ENCODE peak calls at places on chromosomes 6 and 20, in ten cellular contexts. Y is Panc1; U is HCT116; B is spleen; M is right cardiac atrium; O is effector memory CD4-positive, alpha-beta T cell; A is fibroblast of lung; G is neural progenitor cell; R is transverse colon; V is psoas muscle. J is an unnamed sample.

GRCh38 chr20:62141397-62142251 is 1.6 kb downstream of the PSMA7 start:
- DNase-seq in M (peak), A (peak), Y (no peak), V (no peak), G (peak), B (no peak), O (no peak), R (no peak), U (no peak), J (peak)

GRCh38 chr6:49142422-49143151 is 320.5 kb downstream of the MMUT start:
- DNase-seq in U (no peak), R (no peak), V (no peak), M (no peak), Y (no peak), A (no peak), O (no peak), G (peak), B (no peak), J (peak)

GRCh38 chr6:78436335-78436734 is 431.0 kb upstream of the IRAK1BP1 start:
- DNase-seq in G (peak), R (no peak), B (no peak), V (no peak), O (no peak), M (no peak), A (peak), Y (no peak), U (peak), J (peak)

GRCh38 chr20:23227976-23228375 is 122.6 kb upstream of the NXT1 start:
- DNase-seq in R (no peak), O (no peak), Y (no peak), V (no peak), G (no peak), B (no peak), A (no peak), U (no peak), M (no peak), J (no peak)

GRCh38 chr6:83908813-83909212 is 49.3 kb downstream of the CYB5R4 start:
- DNase-seq in R (no peak), O (no peak), M (no peak), V (no peak), U (no peak), A (no peak), Y (no peak), G (no peak), B (no peak), J (no peak)

GRCh38 chr6:110221738-110222137 is 41.5 kb downstream of the CDC40 start:
- DNase-seq in B (no peak), V (no peak), G (no peak), O (no peak), R (no peak), Y (no peak), U (no peak), M (no peak), A (peak), J (no peak)

GRCh38 chr6:69398729-69399128 is 398.1 kb downstream of the LMBRD1 start:
- DNase-seq in U (no peak), A (peak), G (no peak), V (no peak), B (no peak), R (no peak), M (no peak), Y (no peak), O (no peak), J (no peak)

GRCh38 chr6:147322299-147323162 is 118.3 kb downstream of the STXBP5 start:
- DNase-seq in R (no peak), M (no peak), B (no peak), Y (no peak), O (no peak), V (no peak), U (no peak), G (no peak), A (peak), J (no peak)

GRCh38 chr6:37279366-37280134 is 21.6 kb upstream of the TMEM217 start:
- DNase-seq in O (no peak), A (peak), U (no peak), V (peak), Y (no peak), G (no peak), R (no peak), M (no peak), B (no peak), J (no peak)

GRCh38 chr6:134602123-134602522 is 284.2 kb upstream of the SGK1 start:
- DNase-seq in V (no peak), Y (no peak), M (no peak), B (no peak), R (no peak), G (no peak), A (no peak), O (no peak), U (no peak), J (no peak)

GRCh38 chr6:32401564-32401963 is 5.4 kb downstream of the BTNL2 start:
- DNase-seq in G (no peak), U (no peak), Y (no peak), R (no peak), M (no peak), V (no peak), O (no peak), A (no peak), B (no peak), J (no peak)

GRCh38 chr6:88641178-88641903 is 322.1 kb downstream of the RNGTT start:
- DNase-seq in G (no peak), V (no peak), B (no peak), O (no peak), Y (no peak), R (no peak), U (no peak), A (peak), M (no peak), J (no peak)

GRCh38 chr6:157550114-157550989 is 169.4 kb downstream of the ZDHHC14 start:
- DNase-seq in O (peak), U (no peak), M (no peak), G (no peak), V (no peak), R (no peak), B (no peak), A (no peak), Y (no peak), J (no peak)

GRCh38 chr20:38548356-38549083 is 32.5 kb upstream of the ADIG start:
- DNase-seq in M (no peak), V (no peak), O (no peak), A (no peak), Y (no peak), U (no peak), B (no peak), R (no peak), G (no peak), J (no peak)

GRCh38 chr6:74510878-74511277 is 695.0 kb downstream of the COL12A1 start:
- DNase-seq in U (no peak), G (no peak), R (no peak), O (no peak), Y (no peak), V (no peak), B (no peak), A (peak), M (no peak), J (no peak)

DNA sequence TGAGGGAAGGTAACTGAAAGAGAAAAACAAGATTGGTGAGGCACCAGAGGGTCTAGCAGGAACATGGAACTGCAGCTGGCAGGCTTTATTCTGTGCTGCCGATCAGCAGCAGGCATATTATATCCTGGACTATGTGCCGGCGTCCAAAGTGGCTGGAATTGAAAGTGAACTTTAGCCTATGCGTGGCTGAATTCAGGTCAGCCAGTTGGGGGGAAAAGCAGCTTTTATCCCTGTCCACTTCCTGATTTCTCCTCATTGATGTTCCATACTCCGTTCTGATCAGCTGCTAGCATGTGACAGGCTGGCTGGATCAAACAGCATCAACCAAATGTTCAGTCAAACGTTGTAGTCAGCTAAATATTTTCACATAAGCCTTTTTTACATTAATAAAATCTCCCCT is 99.0 kb downstream of the CAP2 start:
- DNase-seq in A (peak), B (no peak), M (no peak), U (no peak), G (no peak), Y (no peak), O (no peak), R (no peak), V (no peak), J (no peak)
- H3K4me3 ChIP-seq in A (no peak), B (no peak), M (no peak), U (no peak), G (no peak), Y (no peak), O (no peak), R (no peak), V (no peak), J (no peak)

GRCh38 chr20:40979247-40979646 is 49.4 kb upstream of the TOP1 start:
- DNase-seq in Y (no peak), A (no peak), O (no peak), G (no peak), V (no peak), M (no peak), B (no peak), R (no peak), U (no peak), J (no peak)

GRCh38 chr20:40978761-40979160 is 49.9 kb upstream of the TOP1 start:
- DNase-seq in V (no peak), M (no peak), G (no peak), B (no peak), A (no peak), R (no peak), Y (no peak), O (no peak), U (no peak), J (no peak)

GRCh38 chr20:40982415-40983145 is 46.0 kb upstream of the TOP1 start:
- DNase-seq in O (no peak), Y (no peak), B (no peak), M (no peak), U (no peak), A (no peak), G (no peak), V (no peak), R (no peak), J (no peak)

GRCh38 chr20:40980828-40981310 is 47.8 kb upstream of the TOP1 start:
- DNase-seq in Y (no peak), O (no peak), U (no peak), G (no peak), B (no peak), V (no peak), R (no peak), M (no peak), A (no peak), J (no peak)

GRCh38 chr20:40980106-40980827 is 48.4 kb upstream of the TOP1 start:
- DNase-seq in M (no peak), Y (no peak), O (no peak), V (no peak), A (peak), B (no peak), R (no peak), U (no peak), G (no peak), J (no peak)
- H3K4me3 ChIP-seq in M (no peak), Y (no peak), O (no peak), V (no peak), A (no peak), B (no peak), R (no peak), U (no peak), G (no peak), J (no peak)

GRCh38 chr20:35490736-35491181 is 35.4 kb downstream of the CEP250 start:
- DNase-seq in Y (no peak), A (no peak), O (peak), B (peak), V (no peak), R (peak), M (no peak), U (no peak), G (no peak), J (no peak)
- H3K4me3 ChIP-seq in Y (no peak), A (no peak), O (peak), B (peak), V (peak), R (peak), M (peak), U (no peak), G (no peak), J (no peak)

GRCh38 chr6:53112871-53113270 is 35.8 kb downstream of the GCM1 start:
- DNase-seq in O (no peak), A (no peak), M (no peak), V (no peak), U (no peak), G (no peak), Y (no peak), B (no peak), R (no peak), J (no peak)

GRCh38 chr6:53109612-53110011 is 39.0 kb downstream of the GCM1 start:
- DNase-seq in Y (no peak), V (no peak), B (no peak), U (no peak), M (no peak), R (no peak), O (no peak), A (no peak), G (no peak), J (no peak)

GRCh38 chr6:53112404-53112803 is 36.2 kb downstream of the GCM1 start:
- DNase-seq in Y (no peak), R (peak), G (no peak), A (no peak), U (no peak), B (no peak), O (no peak), M (no peak), V (no peak), J (no peak)

GRCh38 chr6:53113742-53114141 is 34.9 kb downstream of the GCM1 start:
- DNase-seq in O (no peak), A (no peak), G (no peak), R (no peak), Y (no peak), B (no peak), V (no peak), M (no peak), U (no peak), J (no peak)

DNA sequence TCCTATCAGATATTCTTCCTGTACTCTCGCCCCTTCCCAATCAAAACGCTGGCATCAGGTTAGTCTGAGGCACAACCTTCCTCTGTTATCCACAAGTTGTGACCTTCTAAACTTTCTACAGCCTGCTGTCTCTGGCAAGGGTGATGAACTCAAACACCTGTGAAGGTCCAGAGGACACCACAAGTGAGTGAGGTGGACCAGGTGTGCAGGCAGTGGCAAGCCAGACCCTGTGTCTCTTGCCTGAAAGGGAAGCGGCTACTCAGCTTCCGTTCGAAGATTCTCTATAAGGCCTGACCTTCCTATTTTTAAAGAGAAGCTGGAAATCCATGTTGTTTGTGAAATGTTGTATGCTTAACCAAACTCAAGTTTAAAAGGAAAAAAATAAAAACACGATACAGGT is 36.8 kb downstream of the GCM1 start:
- DNase-seq in G (no peak), R (no peak), B (no peak), Y (no peak), V (no peak), U (no peak), O (no peak), M (no peak), A (no peak), J (no peak)
- H3K4me3 ChIP-seq in G (no peak), R (no peak), B (no peak), Y (no peak), V (no peak), U (no peak), O (no peak), M (no peak), A (no peak), J (no peak)

DNA sequence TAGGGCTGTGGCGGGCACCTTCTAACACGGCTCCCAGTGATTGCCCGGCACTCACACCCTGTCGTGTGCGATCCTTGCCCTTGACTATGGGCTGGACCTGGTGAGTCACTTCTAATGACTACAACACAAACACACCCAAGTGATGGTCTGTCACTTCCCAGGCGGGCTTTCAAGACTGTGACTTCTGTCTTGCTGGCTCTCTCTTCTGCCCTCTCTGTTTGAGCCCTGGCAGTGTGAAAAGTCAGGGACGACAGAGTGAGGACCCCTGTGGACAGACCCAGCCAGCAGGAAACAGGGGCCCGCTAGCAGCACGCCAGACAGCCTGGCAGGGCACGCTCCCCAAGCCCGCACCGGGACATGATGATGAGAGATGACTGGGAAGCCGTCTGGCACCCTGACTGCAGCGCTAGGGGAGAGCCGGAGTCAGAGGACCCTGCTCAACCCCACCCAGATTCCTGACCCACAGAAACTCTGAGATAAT is 43.0 kb downstream of the KIF16B start:
- DNase-seq in U (peak), R (peak), G (no peak), Y (peak), V (no peak), B (no peak), A (peak), M (no peak), O (no peak), J (no peak)
- H3K4me3 ChIP-seq in U (peak), R (no peak), G (no peak), Y (peak), V (no peak), B (no peak), A (no peak), M (no peak), O (no peak), J (no peak)

GRCh38 chr6:99789767-99790166 is 183.1 kb downstream of the PRDM13 start:
- DNase-seq in A (no peak), U (no peak), O (no peak), G (no peak), M (no peak), V (no peak), R (no peak), B (no peak), Y (no peak), J (no peak)
- H3K4me3 ChIP-seq in A (no peak), U (no peak), O (no peak), G (no peak), M (no peak), V (no peak), R (no peak), B (no peak), Y (no peak), J (no peak)

GRCh38 chr6:16256781-16257180 is 18.4 kb downstream of the GMPR start:
- DNase-seq in B (no peak), U (no peak), M (no peak), Y (no peak), G (no peak), O (no peak), A (no peak), R (no peak), V (no peak), J (no peak)

GRCh38 chr6:16254535-16254934 is 16.1 kb downstream of the GMPR start:
- DNase-seq in Y (no peak), O (no peak), V (no peak), A (no peak), B (no peak), U (no peak), R (no peak), M (no peak), G (no peak), J (no peak)

GRCh38 chr6:16252696-16253299 is 14.4 kb downstream of the GMPR start:
- DNase-seq in A (no peak), B (no peak), G (no peak), M (no peak), U (no peak), V (no peak), Y (no peak), R (no peak), O (no peak), J (no peak)

GRCh38 chr6:16251706-16252105 is 13.3 kb downstream of the GMPR start:
- DNase-seq in R (no peak), G (no peak), Y (no peak), B (no peak), M (no peak), U (no peak), A (no peak), V (no peak), O (no peak), J (no peak)

DNA sequence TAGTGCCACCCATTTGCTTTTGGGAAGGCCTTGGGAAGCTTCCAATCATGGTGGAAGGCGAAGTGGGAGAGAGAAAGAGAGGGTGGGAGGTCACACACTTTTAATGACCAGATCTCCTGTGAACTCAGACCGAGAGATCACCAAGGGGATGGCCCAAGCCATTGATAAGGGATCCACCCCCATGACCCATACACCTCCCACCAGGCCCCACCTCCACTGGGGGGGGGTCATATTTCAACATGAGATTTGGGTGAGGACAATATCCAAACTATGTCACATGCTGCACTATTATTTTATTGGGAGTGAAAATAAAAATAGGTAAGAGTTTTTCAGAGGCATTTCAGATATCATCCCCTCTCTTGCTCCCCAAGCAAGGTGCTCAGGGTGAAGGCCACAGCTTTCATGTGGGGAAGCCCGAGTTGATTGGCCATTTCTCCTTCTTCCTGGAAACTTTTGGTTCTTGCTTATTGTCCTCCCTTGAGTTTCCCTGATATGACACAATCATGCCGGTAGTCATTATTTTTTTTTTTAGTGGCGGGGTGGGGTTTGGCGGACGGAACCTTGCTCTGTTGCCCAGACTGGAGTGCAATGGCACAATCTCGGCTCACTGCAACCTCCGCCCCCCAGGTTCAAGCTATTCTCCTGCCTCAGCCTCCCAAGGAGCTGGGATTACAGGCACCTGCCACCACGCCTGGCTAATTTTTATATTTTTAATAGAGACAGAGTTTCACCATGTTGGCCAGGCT is 15.2 kb downstream of the GMPR start:
- DNase-seq in R (no peak), B (no peak), A (no peak), V (no peak), G (no peak), U (no peak), M (no peak), O (no peak), Y (no peak), J (no peak)
- H3K4me3 ChIP-seq in R (no peak), B (no peak), A (no peak), V (no peak), G (no peak), U (no peak), M (no peak), O (no peak), Y (no peak), J (no peak)

GRCh38 chr6:133548409-133548808 is 307.3 kb downstream of the EYA4 start:
- DNase-seq in O (no peak), Y (no peak), R (no peak), B (no peak), U (no peak), A (peak), M (no peak), V (no peak), G (peak), J (peak)
- H3K4me3 ChIP-seq in O (no peak), Y (no peak), R (no peak), B (no peak), U (no peak), A (no peak), M (no peak), V (no peak), G (no peak), J (no peak)